ENCODE peak calls at places on chromosomes 6 and 20, in four cellular contexts. One of them, this sample, is unnamed.

GRCh38 chr6:34544776-34545471 is 11.2 kb downstream of the SPDEF start:
- DNase-seq in HepG2: no peak
- DNase-seq in K562: peak; percentile 94
- DNase-seq in GM12878: no peak
- DNase-seq in this sample: no peak

GRCh38 chr6:54980511-54981275 is 134.1 kb downstream of the FAM83B start:
- DNase-seq in HepG2: no peak
- DNase-seq in K562: no peak
- DNase-seq in GM12878: no peak
- DNase-seq in this sample: no peak

GRCh38 chr20:32908334-32909292 is 49.9 kb downstream of the EFCAB8 start:
- DNase-seq in HepG2: no peak
- DNase-seq in K562: no peak
- DNase-seq in GM12878: no peak
- DNase-seq in this sample: no peak

GRCh38 chr6:105609375-105609991 is 206.6 kb upstream of the PREP start:
- DNase-seq in HepG2: no peak
- DNase-seq in K562: no peak
- DNase-seq in GM12878: no peak
- DNase-seq in this sample: no peak

GRCh38 chr6:35181933-35182612 is 31.7 kb upstream of the SCUBE3 start:
- DNase-seq in HepG2: no peak
- DNase-seq in K562: no peak
- DNase-seq in GM12878: no peak
- DNase-seq in this sample: no peak

GRCh38 chr6:113879186-113880096 is 22.3 kb downstream of the MARCKS start:
- DNase-seq in HepG2: peak; percentile 67
- DNase-seq in K562: peak; percentile 36
- DNase-seq in GM12878: peak; percentile 47
- DNase-seq in this sample: peak; percentile 74

GRCh38 chr6:144582939-144583613 is 297.9 kb downstream of the UTRN start:
- DNase-seq in HepG2: no peak
- DNase-seq in K562: no peak
- DNase-seq in GM12878: peak; percentile 83
- DNase-seq in this sample: peak; percentile 19

GRCh38 chr6:89977808-89978748 is 83.8 kb downstream of the GJA10 start:
- DNase-seq in HepG2: no peak
- DNase-seq in K562: no peak
- DNase-seq in GM12878: no peak
- DNase-seq in this sample: peak; percentile 35

GRCh38 chr6:113019176-113019575 is 672.0 kb downstream of the RFPL4B start:
- DNase-seq in HepG2: no peak
- DNase-seq in K562: no peak
- DNase-seq in GM12878: no peak
- DNase-seq in this sample: no peak

GRCh38 chr6:148317739-148318138 is 24.9 kb upstream of the SASH1 start:
- DNase-seq in HepG2: no peak
- DNase-seq in K562: no peak
- DNase-seq in GM12878: no peak
- DNase-seq in this sample: no peak

GRCh38 chr6:143482593-143482992 is 28.9 kb downstream of the FUCA2 start:
- DNase-seq in HepG2: no peak
- DNase-seq in K562: no peak
- DNase-seq in GM12878: no peak
- DNase-seq in this sample: no peak

GRCh38 chr6:31920803-31921202 is 6.7 kb upstream of the C2 start:
- DNase-seq in HepG2: no peak
- DNase-seq in K562: no peak
- DNase-seq in GM12878: no peak
- DNase-seq in this sample: no peak

GRCh38 chr20:61719691-61720347 is 345.9 kb downstream of the TAF4 start:
- DNase-seq in HepG2: no peak
- DNase-seq in K562: no peak
- DNase-seq in GM12878: no peak
- DNase-seq in this sample: no peak
- TF ChIP-seq FOXK2 in HepG2: no peak
- TF ChIP-seq FOXK2 in K562: no peak
- TF ChIP-seq FOXK2 in GM12878: no peak
- TF ChIP-seq FOXK2 in this sample: no peak

GRCh38 chr6:134706153-134706552 is 243.7 kb downstream of the ALDH8A1 start:
- DNase-seq in HepG2: no peak
- DNase-seq in K562: no peak
- DNase-seq in GM12878: no peak
- DNase-seq in this sample: no peak
- TF ChIP-seq FOXK2 in HepG2: no peak
- TF ChIP-seq FOXK2 in K562: no peak
- TF ChIP-seq FOXK2 in GM12878: no peak
- TF ChIP-seq FOXK2 in this sample: no peak

DNA sequence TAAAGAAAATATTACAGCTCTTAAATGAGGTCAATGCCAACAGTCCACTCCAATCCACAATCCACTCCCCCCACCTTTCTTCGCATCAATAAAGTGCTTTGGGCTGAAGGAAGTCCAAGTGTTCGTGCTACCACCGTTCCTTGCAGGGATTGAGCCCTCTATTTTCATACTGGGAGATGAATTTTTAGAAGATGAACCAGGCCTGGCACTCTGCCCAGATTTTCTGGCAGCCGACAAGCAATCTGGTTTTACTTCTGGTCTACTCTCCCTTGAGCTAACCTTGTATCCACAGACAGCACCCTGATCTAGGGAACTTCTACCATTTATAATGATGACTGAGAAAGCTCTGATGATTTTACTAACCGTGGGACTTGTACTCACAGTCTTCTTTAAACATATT is 72.3 kb downstream of the BTBD9 start:
- DNase-seq in HepG2: no peak
- DNase-seq in K562: no peak
- DNase-seq in GM12878: no peak
- DNase-seq in this sample: no peak
- TF ChIP-seq FOXK2 in HepG2: no peak
- TF ChIP-seq FOXK2 in K562: no peak
- TF ChIP-seq FOXK2 in GM12878: no peak
- TF ChIP-seq FOXK2 in this sample: no peak

GRCh38 chr20:51195419-51195901 is 172.6 kb upstream of the KCNG1 start:
- DNase-seq in HepG2: no peak
- DNase-seq in K562: no peak
- DNase-seq in GM12878: no peak
- DNase-seq in this sample: no peak
- TF ChIP-seq FOXK2 in HepG2: no peak
- TF ChIP-seq FOXK2 in K562: no peak
- TF ChIP-seq FOXK2 in GM12878: no peak
- TF ChIP-seq FOXK2 in this sample: no peak

GRCh38 chr20:38875170-38875993 is 50.8 kb upstream of the FAM83D start:
- DNase-seq in HepG2: no peak
- DNase-seq in K562: no peak
- DNase-seq in GM12878: peak; percentile 97
- DNase-seq in this sample: no peak
- TF ChIP-seq FOXK2 in HepG2: no peak
- TF ChIP-seq FOXK2 in K562: no peak
- TF ChIP-seq FOXK2 in GM12878: no peak
- TF ChIP-seq FOXK2 in this sample: no peak

DNA sequence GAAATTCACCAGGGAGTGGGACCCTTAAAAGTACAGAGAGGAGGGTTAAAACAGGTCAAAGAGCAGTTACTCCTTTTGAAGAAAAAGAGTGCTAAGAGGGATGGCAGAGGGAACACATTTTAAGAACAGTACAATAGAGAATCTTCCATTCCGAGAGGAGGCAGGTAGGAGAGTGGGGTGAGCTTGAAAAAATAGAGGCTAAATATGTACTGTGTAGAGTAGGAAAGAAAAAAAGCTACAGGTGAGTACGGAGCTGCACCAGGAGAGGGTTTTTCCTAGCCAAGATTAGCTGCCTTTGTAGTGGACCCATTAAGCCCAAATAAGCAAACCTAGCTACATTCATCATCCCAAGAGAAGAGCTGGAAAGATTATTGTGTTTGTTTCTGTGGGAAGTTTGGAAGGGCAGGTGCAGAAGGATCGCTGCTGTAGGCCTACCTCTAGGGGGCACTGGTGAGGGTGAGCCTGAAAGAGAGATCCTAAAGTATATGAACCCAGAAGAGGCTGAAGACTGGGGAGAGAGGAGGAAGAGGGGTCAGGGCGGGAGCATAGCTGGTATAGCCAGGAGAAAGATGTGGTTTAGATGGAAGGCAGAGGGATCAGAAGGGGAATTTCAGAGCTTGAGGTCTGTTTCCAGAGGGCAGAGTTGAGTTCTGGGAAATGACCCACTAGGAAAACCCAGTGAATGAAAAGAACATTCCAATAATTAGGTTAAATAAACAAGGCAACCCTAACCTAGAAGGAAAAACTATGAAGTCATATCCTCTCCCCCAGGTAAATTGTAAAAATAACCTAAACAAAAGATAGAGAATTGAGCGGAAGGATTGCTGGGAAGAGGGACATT is 50.2 kb upstream of the HINT3 start:
- DNase-seq in HepG2: peak; percentile 58
- DNase-seq in K562: peak; percentile 80
- DNase-seq in GM12878: no peak
- DNase-seq in this sample: peak; percentile 73
- TF ChIP-seq FOXK2 in HepG2: no peak
- TF ChIP-seq FOXK2 in K562: no peak
- TF ChIP-seq FOXK2 in GM12878: no peak
- TF ChIP-seq FOXK2 in this sample: no peak